ENCODE peak calls at places on chromosomes 12 and 14, in nine cellular contexts. One of them, this sample, is unnamed.

GRCh38 chr12:104802198-104802597 is 155.9 kb downstream of the SLC41A2 start:
- DNase-seq in heart left ventricle: no peak
- DNase-seq in GM12864: no peak
- DNase-seq in adrenal gland: no peak
- DNase-seq in CD8-positive, alpha-beta T cell: no peak
- DNase-seq in A549: no peak
- DNase-seq in sigmoid colon: no peak
- DNase-seq in upper lobe of right lung: no peak
- DNase-seq in cardiac fibroblast: peak
- DNase-seq in this sample: no peak

GRCh38 chr12:115213538-115213961 is 529.6 kb upstream of the TBX3 start:
- DNase-seq in heart left ventricle: peak
- DNase-seq in GM12864: no peak
- DNase-seq in adrenal gland: no peak
- DNase-seq in CD8-positive, alpha-beta T cell: no peak
- DNase-seq in A549: no peak
- DNase-seq in sigmoid colon: no peak
- DNase-seq in upper lobe of right lung: no peak
- DNase-seq in cardiac fibroblast: no peak
- DNase-seq in this sample: no peak

GRCh38 chr14:71029236-71029781 is 122.0 kb downstream of the PCNX1 start:
- DNase-seq in heart left ventricle: no peak
- DNase-seq in GM12864: no peak
- DNase-seq in adrenal gland: no peak
- DNase-seq in CD8-positive, alpha-beta T cell: no peak
- DNase-seq in A549: no peak
- DNase-seq in sigmoid colon: no peak
- DNase-seq in upper lobe of right lung: no peak
- DNase-seq in cardiac fibroblast: no peak
- DNase-seq in this sample: no peak

GRCh38 chr14:99479903-99480855 is 480 bp downstream of the SETD3 start:
- DNase-seq in heart left ventricle: peak
- DNase-seq in GM12864: no peak
- DNase-seq in adrenal gland: peak
- DNase-seq in CD8-positive, alpha-beta T cell: peak
- DNase-seq in A549: peak
- DNase-seq in sigmoid colon: peak
- DNase-seq in upper lobe of right lung: peak
- DNase-seq in cardiac fibroblast: peak
- DNase-seq in this sample: peak

GRCh38 chr12:66065623-66066022 is 64.9 kb downstream of the LLPH start:
- DNase-seq in heart left ventricle: no peak
- DNase-seq in GM12864: no peak
- DNase-seq in adrenal gland: no peak
- DNase-seq in CD8-positive, alpha-beta T cell: no peak
- DNase-seq in A549: no peak
- DNase-seq in sigmoid colon: no peak
- DNase-seq in upper lobe of right lung: no peak
- DNase-seq in cardiac fibroblast: no peak
- DNase-seq in this sample: no peak

GRCh38 chr12:115920395-115921183 is 356.9 kb downstream of the MED13L start:
- DNase-seq in heart left ventricle: no peak
- DNase-seq in GM12864: no peak
- DNase-seq in adrenal gland: no peak
- DNase-seq in CD8-positive, alpha-beta T cell: no peak
- DNase-seq in A549: no peak
- DNase-seq in sigmoid colon: no peak
- DNase-seq in upper lobe of right lung: no peak
- DNase-seq in cardiac fibroblast: no peak
- DNase-seq in this sample: no peak

GRCh38 chr12:76529226-76529918 is 30.2 kb downstream of the OSBPL8 start:
- DNase-seq in heart left ventricle: no peak
- DNase-seq in GM12864: no peak
- DNase-seq in adrenal gland: no peak
- DNase-seq in CD8-positive, alpha-beta T cell: no peak
- DNase-seq in A549: peak
- DNase-seq in sigmoid colon: no peak
- DNase-seq in upper lobe of right lung: no peak
- DNase-seq in cardiac fibroblast: no peak
- DNase-seq in this sample: no peak

GRCh38 chr12:111578971-111579340 is 20.2 kb downstream of the ATXN2 start:
- DNase-seq in heart left ventricle: no peak
- DNase-seq in GM12864: no peak
- DNase-seq in adrenal gland: no peak
- DNase-seq in CD8-positive, alpha-beta T cell: no peak
- DNase-seq in A549: no peak
- DNase-seq in sigmoid colon: no peak
- DNase-seq in upper lobe of right lung: no peak
- DNase-seq in cardiac fibroblast: no peak
- DNase-seq in this sample: no peak

GRCh38 chr14:96592591-96593388 is 90.6 kb downstream of the PAPOLA start:
- DNase-seq in heart left ventricle: peak
- DNase-seq in GM12864: no peak
- DNase-seq in adrenal gland: peak
- DNase-seq in CD8-positive, alpha-beta T cell: peak
- DNase-seq in A549: peak
- DNase-seq in sigmoid colon: peak
- DNase-seq in upper lobe of right lung: peak
- DNase-seq in cardiac fibroblast: peak
- DNase-seq in this sample: peak

GRCh38 chr12:48356041-48356768 is 5.5 kb upstream of the ZNF641 start:
- DNase-seq in heart left ventricle: no peak
- DNase-seq in GM12864: no peak
- DNase-seq in adrenal gland: no peak
- DNase-seq in CD8-positive, alpha-beta T cell: no peak
- DNase-seq in A549: peak
- DNase-seq in sigmoid colon: no peak
- DNase-seq in upper lobe of right lung: no peak
- DNase-seq in cardiac fibroblast: no peak
- DNase-seq in this sample: no peak

GRCh38 chr14:50944647-50945413 is 547 bp upstream of the PYGL start:
- DNase-seq in heart left ventricle: no peak
- DNase-seq in GM12864: no peak
- DNase-seq in adrenal gland: peak
- DNase-seq in CD8-positive, alpha-beta T cell: no peak
- DNase-seq in A549: peak
- DNase-seq in sigmoid colon: peak
- DNase-seq in upper lobe of right lung: peak
- DNase-seq in cardiac fibroblast: peak
- DNase-seq in this sample: no peak

GRCh38 chr12:123109319-123109772 is 41.5 kb downstream of the PITPNM2 start:
- DNase-seq in heart left ventricle: no peak
- DNase-seq in GM12864: no peak
- DNase-seq in adrenal gland: peak
- DNase-seq in CD8-positive, alpha-beta T cell: no peak
- DNase-seq in A549: no peak
- DNase-seq in sigmoid colon: no peak
- DNase-seq in upper lobe of right lung: no peak
- DNase-seq in cardiac fibroblast: no peak
- DNase-seq in this sample: no peak

GRCh38 chr12:203462-204260 is 10.3 kb downstream of the SLC6A12 start:
- DNase-seq in heart left ventricle: no peak
- DNase-seq in GM12864: no peak
- DNase-seq in adrenal gland: no peak
- DNase-seq in CD8-positive, alpha-beta T cell: no peak
- DNase-seq in A549: peak
- DNase-seq in sigmoid colon: no peak
- DNase-seq in upper lobe of right lung: no peak
- DNase-seq in cardiac fibroblast: peak
- DNase-seq in this sample: no peak

DNA sequence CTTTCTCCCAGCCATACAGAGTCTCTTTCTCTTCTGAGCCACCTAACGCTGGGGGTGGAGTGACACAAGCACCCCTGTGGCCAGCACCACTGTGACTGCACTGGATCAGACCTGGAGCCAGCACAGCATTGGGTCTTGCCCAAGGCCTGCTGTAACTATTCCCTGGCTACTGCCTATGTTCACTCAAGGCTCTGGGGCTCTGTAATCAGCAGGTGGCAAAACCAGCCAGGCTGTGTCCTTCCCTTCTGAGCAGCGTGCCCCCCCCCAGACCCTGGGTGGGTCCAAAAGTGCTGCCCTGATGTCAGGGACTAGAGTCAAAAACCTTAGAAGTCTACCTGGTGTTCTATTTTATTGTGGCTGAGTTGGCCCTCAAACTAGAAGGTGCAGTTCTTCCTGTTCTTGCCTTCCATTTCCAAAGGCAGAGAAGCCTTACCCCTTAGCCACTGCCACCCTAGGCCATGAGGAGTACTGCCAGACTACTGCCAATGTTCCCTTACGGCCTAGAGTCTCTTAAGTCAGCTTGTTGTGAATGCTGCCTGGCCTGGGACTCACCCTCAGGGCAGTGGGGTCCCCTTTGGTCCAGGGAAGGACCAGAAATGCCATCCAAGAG is 49.9 kb downstream of the PELI2 start:
- DNase-seq in heart left ventricle: no peak
- DNase-seq in GM12864: no peak
- DNase-seq in adrenal gland: no peak
- DNase-seq in CD8-positive, alpha-beta T cell: no peak
- DNase-seq in A549: no peak
- DNase-seq in sigmoid colon: no peak
- DNase-seq in upper lobe of right lung: no peak
- DNase-seq in cardiac fibroblast: no peak
- DNase-seq in this sample: no peak
- TF ChIP-seq CTCF in heart left ventricle: no peak
- TF ChIP-seq CTCF in GM12864: no peak
- TF ChIP-seq CTCF in adrenal gland: no peak
- TF ChIP-seq CTCF in CD8-positive, alpha-beta T cell: no peak
- TF ChIP-seq CTCF in A549: no peak
- TF ChIP-seq CTCF in sigmoid colon: no peak
- TF ChIP-seq CTCF in upper lobe of right lung: no peak
- TF ChIP-seq CTCF in cardiac fibroblast: no peak
- TF ChIP-seq CTCF in this sample: no peak

GRCh38 chr12:3885179-3886094 is 12.2 kb upstream of the PARP11 start:
- DNase-seq in heart left ventricle: no peak
- DNase-seq in GM12864: no peak
- DNase-seq in adrenal gland: peak
- DNase-seq in CD8-positive, alpha-beta T cell: peak
- DNase-seq in A549: peak
- DNase-seq in sigmoid colon: no peak
- DNase-seq in upper lobe of right lung: no peak
- DNase-seq in cardiac fibroblast: peak
- DNase-seq in this sample: peak
- H3K4me3 ChIP-seq in heart left ventricle: no peak
- H3K4me3 ChIP-seq in GM12864: no peak
- H3K4me3 ChIP-seq in adrenal gland: no peak
- H3K4me3 ChIP-seq in CD8-positive, alpha-beta T cell: no peak
- H3K4me3 ChIP-seq in A549: no peak
- H3K4me3 ChIP-seq in sigmoid colon: peak
- H3K4me3 ChIP-seq in upper lobe of right lung: peak
- H3K4me3 ChIP-seq in cardiac fibroblast: peak
- H3K4me3 ChIP-seq in this sample: no peak

DNA sequence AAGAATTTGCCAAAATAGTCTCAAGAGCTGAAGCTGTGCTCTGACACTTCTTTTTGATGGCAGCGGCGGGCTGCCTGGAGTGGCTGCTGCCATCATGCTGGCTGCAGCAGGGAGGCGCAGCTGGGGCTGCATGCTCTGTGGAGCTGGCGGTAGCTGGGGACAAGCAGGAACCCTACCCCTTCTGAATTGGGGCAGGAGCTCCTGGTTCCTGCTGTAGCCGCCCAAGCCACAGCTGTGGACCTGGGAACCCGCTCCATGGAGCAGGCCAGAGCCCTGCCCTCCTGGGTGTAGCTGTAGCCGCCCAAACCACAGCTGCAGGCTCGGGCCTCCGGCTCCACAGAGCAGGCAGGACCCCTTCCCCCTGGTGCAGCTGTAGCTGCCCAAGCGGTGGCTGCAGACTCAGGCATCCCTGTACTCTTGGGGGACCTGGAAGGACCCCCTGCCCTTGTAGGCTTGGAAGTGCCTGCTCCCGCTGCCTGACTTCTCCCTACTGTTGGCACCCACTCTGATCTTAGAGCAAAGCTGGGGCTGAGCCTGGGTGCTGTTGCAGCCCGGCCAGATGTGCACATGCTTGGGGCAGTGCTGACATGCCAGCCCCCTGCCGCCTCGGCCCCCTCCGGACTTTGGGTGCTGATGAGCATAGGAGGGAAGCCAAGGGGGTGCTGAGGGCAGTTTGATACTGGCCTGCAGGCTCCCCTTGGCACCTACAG is 33.3 kb downstream of the APAF1 start:
- DNase-seq in heart left ventricle: no peak
- DNase-seq in GM12864: no peak
- DNase-seq in adrenal gland: no peak
- DNase-seq in CD8-positive, alpha-beta T cell: no peak
- DNase-seq in A549: no peak
- DNase-seq in sigmoid colon: no peak
- DNase-seq in upper lobe of right lung: no peak
- DNase-seq in cardiac fibroblast: no peak
- DNase-seq in this sample: no peak
- TF ChIP-seq CTCF in heart left ventricle: no peak
- TF ChIP-seq CTCF in GM12864: no peak
- TF ChIP-seq CTCF in adrenal gland: no peak
- TF ChIP-seq CTCF in CD8-positive, alpha-beta T cell: no peak
- TF ChIP-seq CTCF in A549: no peak
- TF ChIP-seq CTCF in sigmoid colon: no peak
- TF ChIP-seq CTCF in upper lobe of right lung: no peak
- TF ChIP-seq CTCF in cardiac fibroblast: no peak
- TF ChIP-seq CTCF in this sample: no peak

GRCh38 chr12:93186621-93187020 is 191.1 kb upstream of the NUDT4 start:
- DNase-seq in heart left ventricle: no peak
- DNase-seq in GM12864: no peak
- DNase-seq in adrenal gland: no peak
- DNase-seq in CD8-positive, alpha-beta T cell: no peak
- DNase-seq in A549: no peak
- DNase-seq in sigmoid colon: no peak
- DNase-seq in upper lobe of right lung: no peak
- DNase-seq in cardiac fibroblast: no peak
- DNase-seq in this sample: no peak

GRCh38 chr12:93192878-93193277 is 184.8 kb upstream of the NUDT4 start:
- DNase-seq in heart left ventricle: no peak
- DNase-seq in GM12864: no peak
- DNase-seq in adrenal gland: no peak
- DNase-seq in CD8-positive, alpha-beta T cell: no peak
- DNase-seq in A549: no peak
- DNase-seq in sigmoid colon: no peak
- DNase-seq in upper lobe of right lung: no peak
- DNase-seq in cardiac fibroblast: no peak
- DNase-seq in this sample: no peak

GRCh38 chr12:93195511-93195910 is 182.2 kb upstream of the NUDT4 start:
- DNase-seq in heart left ventricle: no peak
- DNase-seq in GM12864: no peak
- DNase-seq in adrenal gland: no peak
- DNase-seq in CD8-positive, alpha-beta T cell: no peak
- DNase-seq in A549: no peak
- DNase-seq in sigmoid colon: no peak
- DNase-seq in upper lobe of right lung: no peak
- DNase-seq in cardiac fibroblast: no peak
- DNase-seq in this sample: no peak

GRCh38 chr12:93191956-93192355 is 185.8 kb upstream of the NUDT4 start:
- DNase-seq in heart left ventricle: no peak
- DNase-seq in GM12864: no peak
- DNase-seq in adrenal gland: peak
- DNase-seq in CD8-positive, alpha-beta T cell: no peak
- DNase-seq in A549: no peak
- DNase-seq in sigmoid colon: no peak
- DNase-seq in upper lobe of right lung: no peak
- DNase-seq in cardiac fibroblast: peak
- DNase-seq in this sample: no peak

DNA sequence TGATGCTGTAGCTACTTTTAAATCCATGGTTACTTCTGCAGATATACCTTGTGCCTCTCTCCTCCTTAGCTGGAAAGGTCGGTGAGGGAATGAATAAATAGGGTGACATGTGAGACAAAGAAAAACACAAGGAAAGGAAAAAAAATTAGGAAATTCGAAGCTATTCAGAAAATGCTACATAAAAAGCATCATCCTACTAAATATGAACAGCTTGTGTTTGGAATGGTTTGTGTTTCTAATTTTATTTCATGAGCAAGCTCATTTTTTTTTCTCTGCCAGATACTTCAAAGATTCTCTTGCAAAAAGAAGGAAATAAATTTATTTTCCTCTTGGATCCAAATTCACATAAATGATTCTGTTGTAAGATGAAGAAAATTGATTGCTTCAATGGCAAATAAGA is 186.3 kb upstream of the NUDT4 start:
- DNase-seq in heart left ventricle: no peak
- DNase-seq in GM12864: no peak
- DNase-seq in adrenal gland: no peak
- DNase-seq in CD8-positive, alpha-beta T cell: no peak
- DNase-seq in A549: no peak
- DNase-seq in sigmoid colon: no peak
- DNase-seq in upper lobe of right lung: no peak
- DNase-seq in cardiac fibroblast: no peak
- DNase-seq in this sample: no peak
- H3K4me3 ChIP-seq in heart left ventricle: no peak
- H3K4me3 ChIP-seq in GM12864: no peak
- H3K4me3 ChIP-seq in adrenal gland: no peak
- H3K4me3 ChIP-seq in CD8-positive, alpha-beta T cell: no peak
- H3K4me3 ChIP-seq in A549: no peak
- H3K4me3 ChIP-seq in sigmoid colon: no peak
- H3K4me3 ChIP-seq in upper lobe of right lung: no peak
- H3K4me3 ChIP-seq in cardiac fibroblast: no peak
- H3K4me3 ChIP-seq in this sample: no peak